ENCODE peak calls at places on chromosomes 7 and 10, in six cellular contexts. K is ovary, J is HepG2, L is NB4, V is breast epithelium, X is endothelial cell of umbilical vein. F is an unnamed sample.

GRCh38 chr10:60591119-60591518 is 187.2 kb upstream of the CDK1 start:
- DNase-seq in L (no peak), K (no peak), J (no peak), X (no peak), V (no peak), F (no peak)

GRCh38 chr10:98173258-98173657 is 38.8 kb downstream of the R3HCC1L start:
- DNase-seq in K (no peak), J (no peak), X (no peak), L (no peak), V (no peak), F (no peak)

GRCh38 chr7:81457858-81458522 is 311.9 kb downstream of the HGF start:
- DNase-seq in K (no peak), V (no peak), X (peak), L (peak), J (no peak), F (no peak)

GRCh38 chr10:29542723-29543122 is 92.0 kb downstream of the SVIL start:
- DNase-seq in K (no peak), L (no peak), V (no peak), X (no peak), J (no peak), F (no peak)

GRCh38 chr10:102565793-102566192 is 62.0 kb downstream of the SUFU start:
- DNase-seq in L (peak), K (no peak), X (no peak), V (no peak), J (peak), F (no peak)

GRCh38 chr10:32477499-32477898 is 31.6 kb downstream of the CCDC7 start:
- DNase-seq in L (no peak), V (no peak), X (no peak), J (no peak), K (no peak), F (no peak)

GRCh38 chr7:4769753-4770152 is 5.7 kb upstream of the AP5Z1 start:
- DNase-seq in K (no peak), X (peak), J (no peak), L (no peak), V (no peak), F (no peak)

GRCh38 chr10:3098689-3099088 is 31.3 kb downstream of the PFKP start:
- DNase-seq in J (no peak), X (no peak), V (no peak), L (no peak), K (no peak), F (no peak)

GRCh38 chr10:71014021-71014782 is 125.8 kb upstream of the PCBD1 start:
- DNase-seq in V (no peak), J (no peak), X (no peak), K (no peak), L (no peak), F (no peak)

GRCh38 chr10:70232155-70232858 is 922 bp downstream of the PPA1 start:
- DNase-seq in V (no peak), L (peak), J (peak), K (peak), X (peak), F (peak)

GRCh38 chr10:98420786-98421185 is 5.8 kb upstream of the PYROXD2 start:
- DNase-seq in L (no peak), K (no peak), J (no peak), V (no peak), X (no peak), F (no peak)

GRCh38 chr7:155187061-155187785 is 110.5 kb upstream of the INSIG1 start:
- DNase-seq in L (no peak), V (no peak), J (no peak), K (no peak), X (no peak), F (no peak)

GRCh38 chr10:5835446-5836095 is 22.3 kb upstream of the GDI2 start:
- DNase-seq in X (no peak), J (no peak), K (no peak), L (no peak), V (no peak), F (no peak)

GRCh38 chr7:153188630-153189029 is 429.1 kb downstream of the ACTR3B start:
- DNase-seq in V (no peak), L (no peak), K (no peak), X (no peak), J (no peak), F (no peak)

GRCh38 chr10:14573666-14574261 is 200.9 kb downstream of the FAM107B start:
- DNase-seq in X (peak), L (no peak), J (no peak), V (no peak), K (no peak), F (no peak)

GRCh38 chr10:71865561-71866041 is 14.6 kb upstream of the PSAP start:
- DNase-seq in X (no peak), J (no peak), V (no peak), K (peak), L (no peak), F (no peak)

GRCh38 chr10:89830623-89831022 is 129.2 kb downstream of the KIF20B start:
- DNase-seq in J (no peak), L (no peak), V (no peak), K (no peak), X (no peak), F (no peak)

GRCh38 chr7:130662426-130662825 is 6.1 kb downstream of the COPG2 start:
- DNase-seq in L (no peak), X (no peak), K (no peak), V (no peak), J (no peak), F (no peak)

GRCh38 chr7:70325509-70326101 is 727.3 kb downstream of the AUTS2 start:
- DNase-seq in V (no peak), X (no peak), J (no peak), L (peak), K (no peak), F (no peak)

GRCh38 chr10:21145751-21146445 is 248.8 kb upstream of the NEBL start:
- DNase-seq in V (no peak), X (no peak), K (no peak), L (no peak), J (no peak), F (no peak)

GRCh38 chr10:60846173-60846572 is 67.9 kb downstream of the CDK1 start:
- DNase-seq in K (no peak), X (peak), L (no peak), J (peak), V (no peak), F (no peak)

GRCh38 chr10:13717936-13718772 is 131.4 kb downstream of the PRPF18 start:
- DNase-seq in L (peak), V (peak), X (no peak), J (peak), K (peak), F (peak)

GRCh38 chr10:49058341-49059255 is 56.7 kb downstream of the VSTM4 start:
- DNase-seq in K (peak), J (no peak), X (no peak), V (no peak), L (no peak), F (no peak)

GRCh38 chr10:121653608-121654007 is 55.4 kb upstream of the FGFR2 start:
- DNase-seq in K (no peak), X (no peak), V (no peak), J (no peak), L (no peak), F (no peak)

GRCh38 chr7:140435252-140435895 is 31.5 kb downstream of the RAB19 start:
- DNase-seq in J (no peak), K (no peak), X (no peak), V (no peak), L (no peak), F (no peak)

GRCh38 chr7:143247372-143247771 is 15.9 kb upstream of the GSTK1 start:
- DNase-seq in K (no peak), J (no peak), V (no peak), L (no peak), X (no peak), F (no peak)

GRCh38 chr10:79930267-79930666 is 18.6 kb downstream of the SFTPD start:
- DNase-seq in L (no peak), K (no peak), V (no peak), X (no peak), J (no peak), F (no peak)

GRCh38 chr10:13703101-13703818 is 116.5 kb downstream of the PRPF18 start:
- DNase-seq in K (no peak), V (no peak), L (no peak), J (no peak), X (no peak), F (no peak)

GRCh38 chr7:142188846-142189245 is 69.0 kb downstream of the PRSS58 start:
- DNase-seq in L (peak), J (peak), V (no peak), X (no peak), K (no peak), F (no peak)

GRCh38 chr10:13102002-13102794 is 2.2 kb downstream of the OPTN start:
- DNase-seq in K (no peak), J (peak), L (no peak), X (no peak), V (no peak), F (no peak)

GRCh38 chr10:92024700-92025099 is 101.1 kb downstream of the BTAF1 start:
- DNase-seq in X (no peak), K (no peak), J (no peak), V (no peak), L (no peak), F (no peak)
- TF ChIP-seq CTCF in X (no peak), K (no peak), J (no peak), V (no peak), L (no peak), F (no peak)

GRCh38 chr10:62810131-62810530 is 5.6 kb downstream of the ADO start:
- DNase-seq in V (no peak), L (peak), K (no peak), X (no peak), J (no peak), F (no peak)

GRCh38 chr10:62803993-62804383 is 532 bp upstream of the ADO start:
- DNase-seq in J (no peak), X (no peak), K (peak), V (no peak), L (no peak), F (no peak)

GRCh38 chr10:62805139-62806092 is 896 bp downstream of the ADO start:
- DNase-seq in K (peak), V (peak), X (peak), L (peak), J (peak), F (peak)

GRCh38 chr10:62806246-62806645 is 1.7 kb downstream of the ADO start:
- DNase-seq in L (no peak), V (no peak), X (no peak), J (no peak), K (no peak), F (no peak)

GRCh38 chr10:62804384-62805138 is at the start of gene ADO:
- DNase-seq in K (peak), V (peak), X (peak), J (peak), L (peak), F (peak)
- TF ChIP-seq POLR2A in K (peak), V (no peak), X (peak), J (peak), L (peak), F (no peak)

DNA sequence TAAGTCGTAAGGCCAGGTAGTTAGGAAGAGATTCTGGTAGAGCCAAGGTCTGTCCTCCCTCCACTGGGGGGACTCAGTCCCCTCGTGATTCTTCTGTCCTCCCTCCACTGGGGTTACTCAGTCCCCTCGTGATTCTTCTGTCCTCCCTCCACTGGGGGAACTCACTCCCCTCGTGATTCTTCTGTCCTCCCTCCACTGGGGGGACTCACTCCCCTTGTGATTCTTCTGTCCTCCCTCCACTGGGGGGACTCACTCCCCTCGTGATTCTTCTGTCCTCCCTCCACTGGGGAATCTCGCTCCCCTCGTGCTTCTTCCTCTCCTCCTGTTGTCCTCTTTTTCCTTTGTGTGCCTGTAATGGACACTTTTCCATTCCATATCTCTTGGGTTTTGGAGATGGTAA is 125.1 kb downstream of the CELF2 start:
- DNase-seq in L (peak), K (no peak), V (no peak), X (no peak), J (no peak), F (no peak)
- TF ChIP-seq CTCF in L (no peak), K (no peak), V (no peak), X (no peak), J (no peak), F (no peak)

DNA sequence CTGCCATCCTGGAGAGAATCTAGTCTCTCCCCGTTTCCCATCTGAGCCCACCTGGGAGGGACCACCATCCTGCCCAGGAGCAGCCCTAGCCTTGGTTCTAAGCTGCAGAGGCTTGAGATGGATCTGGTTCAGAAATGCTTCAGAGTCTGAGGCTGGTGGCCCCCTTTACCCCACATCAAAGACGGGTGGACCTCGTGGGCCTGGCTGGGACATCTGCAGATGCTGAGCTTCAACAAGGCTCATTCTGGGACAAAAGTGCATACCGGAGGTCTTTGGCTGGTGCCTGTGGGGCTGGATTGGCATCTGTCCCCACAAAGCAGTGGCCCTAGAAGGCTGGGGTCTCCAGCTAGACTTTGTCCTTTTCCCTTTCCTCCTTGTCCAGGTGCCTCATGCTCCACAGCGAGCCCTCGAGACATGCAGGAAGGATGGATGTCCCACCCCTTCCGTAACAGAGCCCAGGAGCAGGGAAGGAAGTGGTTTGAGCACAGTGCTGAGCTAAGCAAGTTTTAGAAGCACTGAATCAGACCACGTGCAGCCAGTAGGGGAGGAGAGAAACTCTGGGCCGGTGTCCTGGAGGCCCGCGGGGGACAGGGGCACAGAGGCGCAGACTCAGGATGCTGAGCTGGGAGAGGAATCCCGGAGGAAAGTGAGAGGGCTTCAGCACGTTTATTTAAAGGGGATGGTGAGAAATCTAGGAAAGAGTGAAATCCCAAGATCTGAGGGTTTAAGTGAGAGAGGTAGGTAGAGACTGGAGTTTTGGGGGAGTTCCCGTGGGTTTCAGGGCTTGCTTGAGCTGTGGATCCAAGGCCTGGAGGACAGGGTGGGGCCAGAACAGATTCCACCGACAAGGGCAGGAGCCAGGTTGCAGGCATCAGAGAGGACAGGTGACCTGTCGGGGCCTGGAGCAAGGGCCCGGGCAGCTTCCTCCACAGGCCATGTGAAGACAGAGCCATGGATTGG is 4.6 kb upstream of the IRF5 start:
- DNase-seq in X (no peak), J (no peak), L (no peak), V (no peak), K (no peak), F (no peak)
- TF ChIP-seq POLR2A in X (no peak), J (no peak), L (no peak), V (no peak), K (no peak), F (no peak)

GRCh38 chr10:22854935-22855421 is 72.9 kb upstream of the ARMC3 start:
- DNase-seq in V (no peak), J (no peak), K (no peak), X (no peak), L (no peak), F (no peak)
- TF ChIP-seq CTCF in V (no peak), J (no peak), K (no peak), X (no peak), L (no peak), F (no peak)

GRCh38 chr10:23096814-23097549 is 1.6 kb downstream of the MSRB2 start:
- DNase-seq in L (peak), J (no peak), V (peak), K (no peak), X (peak), F (no peak)

GRCh38 chr10:23094786-23095403 is 484 bp upstream of the MSRB2 start:
- DNase-seq in V (no peak), L (no peak), X (peak), J (no peak), K (no peak), F (no peak)

GRCh38 chr10:23095966-23096813 is 811 bp downstream of the MSRB2 start:
- DNase-seq in K (peak), J (peak), X (peak), V (peak), L (peak), F (peak)

GRCh38 chr10:23099079-23099478 is 3.7 kb downstream of the MSRB2 start:
- DNase-seq in X (no peak), K (no peak), V (no peak), J (no peak), L (no peak), F (no peak)

DNA sequence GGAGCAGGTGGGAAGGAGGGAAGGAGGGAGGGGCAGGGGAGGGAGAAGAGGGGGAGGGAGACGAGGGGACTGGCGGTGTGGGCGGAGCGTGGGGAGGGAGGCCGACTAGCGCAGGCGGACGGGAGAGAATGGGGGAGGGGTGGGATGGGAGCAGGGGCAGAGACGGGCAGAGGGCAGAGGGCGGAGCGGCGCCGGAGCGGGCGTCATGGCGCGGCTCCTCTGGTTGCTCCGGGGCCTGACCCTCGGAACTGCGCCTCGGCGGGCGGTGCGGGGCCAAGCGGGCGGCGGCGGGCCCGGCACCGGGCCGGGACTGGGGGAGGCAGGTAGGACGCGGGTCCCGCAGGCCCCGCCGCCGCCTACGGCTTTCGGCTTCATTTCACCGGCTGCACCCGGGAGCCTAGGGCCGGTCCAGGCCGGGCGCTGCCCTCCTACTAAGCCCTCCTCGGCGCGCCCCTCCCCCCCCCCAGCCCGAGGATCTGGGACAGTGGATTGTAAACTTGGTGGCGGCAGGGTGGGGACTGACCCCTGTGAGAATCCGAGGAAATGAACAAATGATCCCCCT is at the start of gene MSRB2:
- DNase-seq in J (peak), L (peak), V (peak), K (peak), X (peak), F (peak)
- TF ChIP-seq POLR2A in J (peak), L (peak), V (no peak), K (peak), X (peak), F (peak)

GRCh38 chr7:128860158-128861073 is 2.2 kb upstream of the ATP6V1F start:
- DNase-seq in V (no peak), J (no peak), X (no peak), K (no peak), L (peak), F (no peak)
- TF ChIP-seq CTCF in V (no peak), J (peak), X (no peak), K (no peak), L (peak), F (no peak)

GRCh38 chr10:35192645-35193249 is 66.1 kb downstream of the CREM start:
- DNase-seq in K (no peak), X (no peak), J (no peak), L (no peak), V (no peak), F (no peak)

GRCh38 chr10:35194471-35194870 is 67.8 kb downstream of the CREM start:
- DNase-seq in L (no peak), V (no peak), K (no peak), X (no peak), J (no peak), F (no peak)

GRCh38 chr10:35191523-35191922 is 64.9 kb downstream of the CREM start:
- DNase-seq in X (peak), J (no peak), L (peak), K (no peak), V (no peak), F (peak)

GRCh38 chr10:35194906-35195305 is 68.3 kb downstream of the CREM start:
- DNase-seq in L (peak), K (no peak), V (no peak), J (no peak), X (peak), F (no peak)

DNA sequence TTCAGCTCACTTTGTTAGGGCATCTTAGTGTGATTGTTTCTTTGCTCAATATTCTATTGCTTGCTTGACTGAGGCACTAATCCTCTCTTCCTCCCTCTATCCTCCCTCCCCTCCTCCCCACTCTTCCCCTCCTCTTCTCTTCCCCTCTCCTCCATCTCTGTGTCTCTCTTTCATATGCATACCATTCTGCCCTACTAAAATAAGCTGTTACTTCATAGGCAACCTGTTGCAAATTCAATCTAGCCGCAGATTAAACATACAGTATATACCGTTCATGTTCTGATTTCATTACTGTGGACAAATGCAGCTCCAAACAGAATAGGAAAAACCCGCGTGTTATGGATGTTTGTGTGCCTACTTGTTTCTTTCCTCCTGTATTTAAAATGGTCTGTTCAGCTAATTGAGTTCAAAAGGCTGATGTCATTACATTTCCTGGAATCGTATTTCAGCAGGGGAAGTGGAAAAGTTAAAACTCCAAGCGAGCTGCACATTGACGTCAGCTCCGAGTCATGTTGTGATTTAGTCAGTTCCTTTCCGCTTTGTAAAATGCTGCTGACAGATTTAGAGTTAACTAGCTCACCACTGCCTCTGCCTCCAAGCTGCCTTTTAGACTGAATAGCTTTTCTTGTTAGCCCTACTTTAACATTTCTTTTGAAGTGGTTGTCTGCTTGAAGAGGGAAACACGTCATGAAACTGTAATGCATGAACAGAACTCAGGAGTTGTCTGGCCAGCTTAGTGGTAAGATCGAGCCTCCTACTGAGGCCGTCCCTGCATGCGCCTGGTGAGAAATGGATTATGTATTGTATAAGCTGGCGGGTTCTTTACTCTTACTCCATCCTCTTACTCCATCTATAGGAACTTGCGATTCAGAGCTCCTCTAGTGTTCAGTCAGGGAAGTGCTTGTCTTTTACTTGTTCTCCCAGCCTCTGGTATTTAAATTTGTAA is 69.0 kb downstream of the CREM start:
- DNase-seq in K (peak), X (peak), V (peak), L (peak), J (peak), F (peak)
- TF ChIP-seq POLR2A in K (peak), X (no peak), V (peak), L (no peak), J (no peak), F (no peak)

F was measured in testis.